ENCODE peak calls at places on chromosomes 7 and 10, in ten cellular contexts. One of them, this sample, is unnamed. For H3K36me3, the result is how much of the 10 kb centered on the place peaks cover.

GRCh38 chr7:15323545-15323944 is 238.3 kb downstream of the AGMO start:
- DNase-seq in PC-3: no peak
- DNase-seq in IMR-90: no peak
- DNase-seq in mammary epithelial cell: no peak
- DNase-seq in mesendoderm: no peak
- DNase-seq in HCT116: no peak
- DNase-seq in keratinocyte: no peak
- DNase-seq in GM23338: no peak
- DNase-seq in trophoblast cell: no peak
- DNase-seq in fibroblast of lung: peak
- DNase-seq in this sample: no peak

GRCh38 chr7:47039089-47039648 is 542.7 kb downstream of the TNS3 start:
- DNase-seq in PC-3: no peak
- DNase-seq in IMR-90: no peak
- DNase-seq in mammary epithelial cell: no peak
- DNase-seq in mesendoderm: peak
- DNase-seq in HCT116: no peak
- DNase-seq in keratinocyte: no peak
- DNase-seq in GM23338: peak
- DNase-seq in trophoblast cell: no peak
- DNase-seq in fibroblast of lung: no peak
- DNase-seq in this sample: no peak

GRCh38 chr10:42836771-42837468 is 54.3 kb downstream of the BMS1 start:
- DNase-seq in PC-3: peak
- DNase-seq in IMR-90: peak
- DNase-seq in mammary epithelial cell: peak
- DNase-seq in mesendoderm: no peak
- DNase-seq in HCT116: no peak
- DNase-seq in keratinocyte: no peak
- DNase-seq in GM23338: peak
- DNase-seq in trophoblast cell: peak
- DNase-seq in fibroblast of lung: peak
- DNase-seq in this sample: peak

GRCh38 chr7:98366562-98366938 is 34.3 kb downstream of the BAIAP2L1 start:
- DNase-seq in PC-3: no peak
- DNase-seq in IMR-90: no peak
- DNase-seq in mammary epithelial cell: no peak
- DNase-seq in mesendoderm: no peak
- DNase-seq in HCT116: no peak
- DNase-seq in keratinocyte: no peak
- DNase-seq in GM23338: no peak
- DNase-seq in trophoblast cell: no peak
- DNase-seq in fibroblast of lung: no peak
- DNase-seq in this sample: no peak

GRCh38 chr10:88966785-88967184 is 14.2 kb upstream of the ACTA2 start:
- DNase-seq in PC-3: no peak
- DNase-seq in IMR-90: peak
- DNase-seq in mammary epithelial cell: no peak
- DNase-seq in mesendoderm: no peak
- DNase-seq in HCT116: no peak
- DNase-seq in keratinocyte: no peak
- DNase-seq in GM23338: no peak
- DNase-seq in trophoblast cell: no peak
- DNase-seq in fibroblast of lung: no peak
- DNase-seq in this sample: no peak

GRCh38 chr10:122373713-122374112 is 795 bp upstream of the PLEKHA1 start:
- DNase-seq in PC-3: peak
- DNase-seq in IMR-90: peak
- DNase-seq in mammary epithelial cell: no peak
- DNase-seq in mesendoderm: peak
- DNase-seq in HCT116: no peak
- DNase-seq in keratinocyte: no peak
- DNase-seq in GM23338: peak
- DNase-seq in trophoblast cell: peak
- DNase-seq in fibroblast of lung: no peak
- DNase-seq in this sample: peak

GRCh38 chr7:138649506-138649905 is 51.7 kb downstream of the SVOPL start:
- DNase-seq in PC-3: no peak
- DNase-seq in IMR-90: no peak
- DNase-seq in mammary epithelial cell: peak
- DNase-seq in mesendoderm: no peak
- DNase-seq in HCT116: no peak
- DNase-seq in keratinocyte: no peak
- DNase-seq in GM23338: no peak
- DNase-seq in trophoblast cell: peak
- DNase-seq in fibroblast of lung: no peak
- DNase-seq in this sample: no peak

GRCh38 chr10:76436367-76436766 is 1004.9 kb downstream of the LRMDA start:
- DNase-seq in PC-3: no peak
- DNase-seq in IMR-90: no peak
- DNase-seq in mammary epithelial cell: no peak
- DNase-seq in mesendoderm: no peak
- DNase-seq in HCT116: no peak
- DNase-seq in keratinocyte: no peak
- DNase-seq in GM23338: no peak
- DNase-seq in trophoblast cell: no peak
- DNase-seq in fibroblast of lung: no peak
- DNase-seq in this sample: no peak

DNA sequence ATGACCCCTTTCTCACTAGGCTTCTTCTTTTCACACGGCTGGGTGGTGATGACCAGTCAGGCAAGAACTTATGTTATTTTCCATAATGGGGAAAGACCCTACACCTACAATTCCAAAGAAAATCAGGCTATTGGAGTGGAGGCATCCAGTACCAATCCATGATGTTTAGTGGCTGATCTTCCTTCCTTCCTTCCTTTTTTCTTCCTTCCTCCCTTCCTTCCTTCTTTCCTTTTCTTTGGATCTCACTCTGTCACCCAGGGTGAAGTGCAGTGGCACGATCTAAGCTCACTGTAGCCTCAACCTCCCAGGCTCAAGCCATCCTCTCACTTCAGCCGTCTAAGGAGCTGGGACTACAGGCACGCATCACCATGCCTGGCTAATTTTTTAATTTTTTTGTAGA is 2.5 kb downstream of the RGS10 start:
- DNase-seq in PC-3: no peak
- DNase-seq in IMR-90: no peak
- DNase-seq in mammary epithelial cell: no peak
- DNase-seq in mesendoderm: no peak
- DNase-seq in HCT116: no peak
- DNase-seq in keratinocyte: no peak
- DNase-seq in GM23338: no peak
- DNase-seq in trophoblast cell: no peak
- DNase-seq in fibroblast of lung: no peak
- DNase-seq in this sample: no peak
- H3K4me3 ChIP-seq in PC-3: no peak
- H3K4me3 ChIP-seq in IMR-90: no peak
- H3K4me3 ChIP-seq in mammary epithelial cell: no peak
- H3K4me3 ChIP-seq in mesendoderm: no peak
- H3K4me3 ChIP-seq in HCT116: no peak
- H3K4me3 ChIP-seq in keratinocyte: no peak
- H3K4me3 ChIP-seq in GM23338: no peak
- H3K4me3 ChIP-seq in trophoblast cell: no peak
- H3K4me3 ChIP-seq in fibroblast of lung: no peak
- H3K4me3 ChIP-seq in this sample: no peak

GRCh38 chr7:1461640-1462375 is 2.5 kb upstream of the MICALL2 start:
- DNase-seq in PC-3: no peak
- DNase-seq in IMR-90: no peak
- DNase-seq in mammary epithelial cell: no peak
- DNase-seq in mesendoderm: no peak
- DNase-seq in HCT116: no peak
- DNase-seq in keratinocyte: no peak
- DNase-seq in GM23338: no peak
- DNase-seq in trophoblast cell: no peak
- DNase-seq in fibroblast of lung: no peak
- DNase-seq in this sample: no peak

GRCh38 chr7:1459930-1460756 is 873 bp upstream of the MICALL2 start:
- DNase-seq in PC-3: no peak
- DNase-seq in IMR-90: no peak
- DNase-seq in mammary epithelial cell: peak
- DNase-seq in mesendoderm: no peak
- DNase-seq in HCT116: no peak
- DNase-seq in keratinocyte: no peak
- DNase-seq in GM23338: no peak
- DNase-seq in trophoblast cell: peak
- DNase-seq in fibroblast of lung: peak
- DNase-seq in this sample: peak

GRCh38 chr7:1458676-1459511 is at the start of gene MICALL2:
- DNase-seq in PC-3: peak
- DNase-seq in IMR-90: peak
- DNase-seq in mammary epithelial cell: peak
- DNase-seq in mesendoderm: peak
- DNase-seq in HCT116: peak
- DNase-seq in keratinocyte: no peak
- DNase-seq in GM23338: no peak
- DNase-seq in trophoblast cell: peak
- DNase-seq in fibroblast of lung: peak
- DNase-seq in this sample: peak

GRCh38 chr7:1459512-1459892 is 232 bp upstream of the MICALL2 start:
- DNase-seq in PC-3: peak
- DNase-seq in IMR-90: peak
- DNase-seq in mammary epithelial cell: peak
- DNase-seq in mesendoderm: peak
- DNase-seq in HCT116: peak
- DNase-seq in keratinocyte: peak
- DNase-seq in GM23338: peak
- DNase-seq in trophoblast cell: peak
- DNase-seq in fibroblast of lung: peak
- DNase-seq in this sample: peak

DNA sequence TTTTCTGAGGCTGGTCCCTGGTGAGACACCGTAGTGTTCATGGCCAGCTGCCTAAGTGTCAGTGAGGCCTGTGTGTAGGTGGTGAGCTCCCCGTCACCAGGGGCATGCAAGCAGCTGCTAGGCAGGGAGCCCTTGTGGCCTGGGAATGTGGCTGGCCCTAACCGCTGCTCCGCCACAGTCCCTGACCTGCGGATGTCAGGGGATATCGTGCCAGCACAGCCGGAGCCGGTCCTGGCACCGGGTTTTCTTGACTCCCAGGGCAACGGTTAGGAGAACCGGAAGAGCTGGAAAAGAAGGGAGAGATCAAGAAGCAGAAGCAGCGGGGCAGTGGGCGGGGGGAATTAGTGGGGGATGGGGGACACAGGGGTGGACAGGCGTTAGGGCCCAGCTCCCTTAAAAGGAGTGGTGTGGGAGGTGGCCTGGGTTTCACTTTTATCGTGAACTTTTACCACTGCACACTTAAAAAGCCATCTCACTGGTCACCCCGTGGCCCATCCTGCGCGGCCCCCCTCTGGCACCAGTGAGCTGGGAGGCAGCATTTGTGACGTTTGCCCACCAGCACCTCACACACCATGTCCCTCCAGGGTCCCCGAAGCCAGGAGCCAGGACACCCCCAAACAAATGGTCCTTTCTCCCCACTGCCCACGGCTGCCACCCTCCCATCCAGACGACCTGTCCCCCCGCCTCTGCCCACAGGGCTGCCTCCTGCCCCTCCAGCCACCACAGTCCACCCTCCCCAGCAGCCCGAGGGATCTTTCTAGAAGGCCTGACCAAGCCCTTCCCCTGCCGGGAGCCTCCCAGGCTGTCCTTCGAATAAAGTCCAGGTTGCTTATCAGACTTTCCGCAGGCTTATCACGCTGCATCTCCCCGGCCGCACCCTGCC is 1.7 kb upstream of the MICALL2 start:
- DNase-seq in PC-3: peak
- DNase-seq in IMR-90: peak
- DNase-seq in mammary epithelial cell: peak
- DNase-seq in mesendoderm: peak
- DNase-seq in HCT116: no peak
- DNase-seq in keratinocyte: no peak
- DNase-seq in GM23338: peak
- DNase-seq in trophoblast cell: peak
- DNase-seq in fibroblast of lung: peak
- DNase-seq in this sample: peak
- H3K4me2 ChIP-seq in PC-3: peak
- H3K4me2 ChIP-seq in IMR-90: peak
- H3K4me2 ChIP-seq in mammary epithelial cell: peak
- H3K4me2 ChIP-seq in mesendoderm: no peak
- H3K4me2 ChIP-seq in HCT116: peak
- H3K4me2 ChIP-seq in keratinocyte: peak
- H3K4me2 ChIP-seq in GM23338: no peak
- H3K4me2 ChIP-seq in trophoblast cell: no peak
- H3K4me2 ChIP-seq in fibroblast of lung: peak
- H3K4me2 ChIP-seq in this sample: peak

GRCh38 chr7:133971658-133972057 is 155.5 kb upstream of the LRGUK start:
- DNase-seq in PC-3: no peak
- DNase-seq in IMR-90: no peak
- DNase-seq in mammary epithelial cell: no peak
- DNase-seq in mesendoderm: no peak
- DNase-seq in HCT116: no peak
- DNase-seq in keratinocyte: no peak
- DNase-seq in GM23338: no peak
- DNase-seq in trophoblast cell: no peak
- DNase-seq in fibroblast of lung: no peak
- DNase-seq in this sample: no peak
- H3K36me3 ChIP-seq in PC-3: under half
- H3K36me3 ChIP-seq in IMR-90: under half
- H3K36me3 ChIP-seq in mammary epithelial cell: under half
- H3K36me3 ChIP-seq in mesendoderm: under half
- H3K36me3 ChIP-seq in HCT116: under half
- H3K36me3 ChIP-seq in keratinocyte: under half
- H3K36me3 ChIP-seq in GM23338: under half
- H3K36me3 ChIP-seq in trophoblast cell: under half
- H3K36me3 ChIP-seq in fibroblast of lung: under half
- H3K36me3 ChIP-seq in this sample: under half

GRCh38 chr7:1514407-1514806 is 10.2 kb upstream of the INTS1 start:
- DNase-seq in PC-3: no peak
- DNase-seq in IMR-90: no peak
- DNase-seq in mammary epithelial cell: no peak
- DNase-seq in mesendoderm: no peak
- DNase-seq in HCT116: no peak
- DNase-seq in keratinocyte: no peak
- DNase-seq in GM23338: no peak
- DNase-seq in trophoblast cell: no peak
- DNase-seq in fibroblast of lung: no peak
- DNase-seq in this sample: no peak

GRCh38 chr7:1512781-1513656 is 8.8 kb upstream of the INTS1 start:
- DNase-seq in PC-3: peak
- DNase-seq in IMR-90: peak
- DNase-seq in mammary epithelial cell: peak
- DNase-seq in mesendoderm: no peak
- DNase-seq in HCT116: peak
- DNase-seq in keratinocyte: peak
- DNase-seq in GM23338: no peak
- DNase-seq in trophoblast cell: peak
- DNase-seq in fibroblast of lung: peak
- DNase-seq in this sample: no peak

GRCh38 chr7:1511829-1512422 is 7.7 kb upstream of the INTS1 start:
- DNase-seq in PC-3: no peak
- DNase-seq in IMR-90: no peak
- DNase-seq in mammary epithelial cell: no peak
- DNase-seq in mesendoderm: no peak
- DNase-seq in HCT116: no peak
- DNase-seq in keratinocyte: no peak
- DNase-seq in GM23338: no peak
- DNase-seq in trophoblast cell: no peak
- DNase-seq in fibroblast of lung: no peak
- DNase-seq in this sample: no peak

GRCh38 chr7:1514993-1515392 is 10.8 kb upstream of the INTS1 start:
- DNase-seq in PC-3: no peak
- DNase-seq in IMR-90: no peak
- DNase-seq in mammary epithelial cell: no peak
- DNase-seq in mesendoderm: no peak
- DNase-seq in HCT116: no peak
- DNase-seq in keratinocyte: no peak
- DNase-seq in GM23338: no peak
- DNase-seq in trophoblast cell: no peak
- DNase-seq in fibroblast of lung: no peak
- DNase-seq in this sample: no peak

GRCh38 chr7:1513657-1514095 is 9.5 kb upstream of the INTS1 start:
- DNase-seq in PC-3: no peak
- DNase-seq in IMR-90: no peak
- DNase-seq in mammary epithelial cell: no peak
- DNase-seq in mesendoderm: no peak
- DNase-seq in HCT116: no peak
- DNase-seq in keratinocyte: no peak
- DNase-seq in GM23338: no peak
- DNase-seq in trophoblast cell: peak
- DNase-seq in fibroblast of lung: no peak
- DNase-seq in this sample: no peak
- H3K4me3 ChIP-seq in PC-3: no peak
- H3K4me3 ChIP-seq in IMR-90: no peak
- H3K4me3 ChIP-seq in mammary epithelial cell: no peak
- H3K4me3 ChIP-seq in mesendoderm: no peak
- H3K4me3 ChIP-seq in HCT116: no peak
- H3K4me3 ChIP-seq in keratinocyte: peak
- H3K4me3 ChIP-seq in GM23338: no peak
- H3K4me3 ChIP-seq in trophoblast cell: no peak
- H3K4me3 ChIP-seq in fibroblast of lung: no peak
- H3K4me3 ChIP-seq in this sample: no peak